ENCODE peak calls at places on chromosomes 12 and 14, in five cellular contexts. J, Y, B, O and P are unnamed samples.

GRCh38 chr14:73829526-73830431 is 21.9 kb upstream of the PTGR2 start:
- DNase-seq in Y (no peak), J (peak; percentile 83), O (peak; percentile 83), B (peak; percentile 82), P (no peak)

GRCh38 chr14:102095231-102095870 is 8.5 kb upstream of the HSP90AA1 start:
- DNase-seq in J (no peak), Y (no peak), B (peak; percentile 46), O (no peak), P (no peak)

GRCh38 chr14:20782280-20782890 is 1.3 kb downstream of the RNASE6 start:
- DNase-seq in O (no peak), J (no peak), Y (no peak), B (no peak), P (no peak)

GRCh38 chr12:114903394-114903748 is 219.4 kb upstream of the TBX3 start:
- DNase-seq in J (no peak), B (peak; percentile 68), Y (no peak), O (peak; percentile 35), P (no peak)

GRCh38 chr12:130764475-130765185 is 48.5 kb upstream of the RIMBP2 start:
- DNase-seq in J (no peak), Y (no peak), O (peak; percentile 14), B (peak; percentile 27), P (no peak)

GRCh38 chr14:24441904-24442239 is 704 bp downstream of the SDR39U1 start:
- DNase-seq in B (no peak), Y (no peak), J (no peak), O (no peak), P (no peak)

GRCh38 chr14:82009993-82010392 is 476.3 kb upstream of the SEL1L start:
- DNase-seq in J (no peak), B (no peak), O (no peak), Y (no peak), P (no peak)

GRCh38 chr12:116454950-116455447 is 104.2 kb upstream of the MAP1LC3B2 start:
- DNase-seq in J (no peak), Y (no peak), B (peak; percentile 97), O (peak; percentile 86), P (no peak)

GRCh38 chr12:27185234-27186045 is 58.6 kb upstream of the STK38L start:
- DNase-seq in O (peak; percentile 84), B (peak; percentile 40), Y (no peak), J (no peak), P (no peak)

GRCh38 chr12:95805864-95806669 is 15.5 kb upstream of the NTN4 start:
- DNase-seq in B (peak; percentile 99), J (no peak), O (peak; percentile 78), Y (no peak), P (no peak)

GRCh38 chr12:104486943-104487819 is 30.4 kb downstream of the CHST11 start:
- DNase-seq in O (no peak), B (no peak), J (no peak), Y (no peak), P (no peak)

GRCh38 chr14:90599339-90599738 is 202.5 kb downstream of the CALM1 start:
- DNase-seq in J (no peak), B (no peak), O (no peak), Y (no peak), P (no peak)

GRCh38 chr12:12909995-12910391 is 18.6 kb downstream of the GPRC5A start:
- DNase-seq in B (no peak), O (peak; percentile 96), J (no peak), Y (no peak), P (no peak)